ENCODE peak calls at places on chromosomes 7 and 10, in six cellular contexts. J is NCI-H187 treated with DMSO at 0.1 percent for 48 hours, E is body of pancreas, K is AG04450, N is H9, G is sciatic nerve. R is an unnamed sample.

GRCh38 chr7:1889556-1890181 is 219.6 kb downstream of the ELFN1 start:
- DNase-seq in G (no peak), E (no peak), K (peak; percentile 37), N (no peak), J (no peak), R (no peak)

GRCh38 chr7:109782806-109783205 is 1213.1 kb downstream of the DNAJB9 start:
- DNase-seq in N (no peak), K (no peak), E (no peak), J (no peak), G (no peak), R (no peak)

GRCh38 chr7:28703054-28703765 is 254.9 kb downstream of the TRIL start:
- DNase-seq in N (no peak), J (no peak), G (no peak), K (no peak), E (no peak), R (no peak)

GRCh38 chr7:156816943-156817572 is 75.9 kb downstream of the LMBR1 start:
- DNase-seq in E (no peak), K (peak; percentile 4), N (no peak), G (no peak), J (no peak), R (no peak)

GRCh38 chr7:74343281-74344127 is 54.3 kb downstream of the CLIP2 start:
- DNase-seq in J (no peak), G (no peak), K (no peak), N (no peak), E (no peak), R (no peak)

GRCh38 chr7:69739906-69740545 is 141.8 kb downstream of the AUTS2 start:
- DNase-seq in J (no peak), G (no peak), K (no peak), E (peak; percentile 27), N (no peak), R (no peak)

GRCh38 chr10:28072573-28072972 is 73.7 kb upstream of the ODAD2 start:
- DNase-seq in N (no peak), K (no peak), J (no peak), G (no peak), E (no peak), R (no peak)

GRCh38 chr10:28130267-28130666 is 131.4 kb upstream of the ODAD2 start:
- DNase-seq in K (peak; percentile 24), J (no peak), N (no peak), G (no peak), E (no peak), R (no peak)

GRCh38 chr10:131199646-131200045 is 111.9 kb downstream of the TCERG1L start:
- DNase-seq in G (no peak), J (no peak), N (peak; percentile 24), E (no peak), K (no peak), R (peak; percentile 44)

GRCh38 chr7:132417037-132417906 is 159.0 kb downstream of the PLXNA4 start:
- DNase-seq in G (no peak), J (no peak), K (no peak), N (no peak), E (no peak), R (no peak)

GRCh38 chr7:35749548-35749947 is 51.3 kb upstream of the SEPTIN7 start:
- DNase-seq in J (no peak), N (no peak), G (no peak), K (no peak), E (peak; percentile 18), R (no peak)